ENCODE peak calls at places on chromosomes 12 and 14, in four cellular contexts. I is H1, L is HepG2, R is K562. H is an unnamed sample.

GRCh38 chr12:116700066-116700465 is 37.8 kb downstream of the SPRING1 start:
- DNase-seq in L (no peak), I (no peak), R (no peak), H (no peak)

GRCh38 chr12:66500841-66501240 is 178.0 kb downstream of the GRIP1 start:
- DNase-seq in I (no peak), L (no peak), R (no peak), H (no peak)

GRCh38 chr14:71625175-71625574 is 307.1 kb upstream of the RGS6 start:
- DNase-seq in R (no peak), I (no peak), L (no peak), H (no peak)

GRCh38 chr12:14771651-14772137 is 31.6 kb downstream of the WBP11 start:
- DNase-seq in R (no peak), I (no peak), L (no peak), H (no peak)

GRCh38 chr14:26261368-26262122 is 336.3 kb downstream of the NOVA1 start:
- DNase-seq in R (no peak), L (no peak), I (no peak), H (no peak)

GRCh38 chr12:72543777-72544467 is 271.8 kb downstream of the TRHDE start:
- DNase-seq in I (no peak), R (no peak), L (no peak), H (no peak)

GRCh38 chr14:22131749-22132476 is 457.1 kb downstream of the DAD1 start:
- DNase-seq in L (peak; percentile 32), R (peak; percentile 31), I (peak; percentile 78), H (no peak)

GRCh38 chr12:47276253-47277070 is 196.7 kb upstream of the AMIGO2 start:
- DNase-seq in I (no peak), L (peak; percentile 29), R (peak; percentile 73), H (no peak)

GRCh38 chr12:120500577-120500976 is 4.7 kb downstream of the DYNLL1 start:
- DNase-seq in L (no peak), R (no peak), I (no peak), H (no peak)

GRCh38 chr14:66141733-66142132 is 344.4 kb upstream of the CCDC196 start:
- DNase-seq in L (no peak), R (no peak), I (no peak), H (no peak)

GRCh38 chr12:12973019-12973418 is 21.0 kb upstream of the GPRC5D start:
- DNase-seq in R (no peak), L (no peak), I (no peak), H (no peak)

GRCh38 chr12:12976366-12976765 is 23.7 kb downstream of the HEBP1 start:
- DNase-seq in R (no peak), I (no peak), L (no peak), H (no peak)

GRCh38 chr12:12977231-12977630 is 22.8 kb downstream of the HEBP1 start:
- DNase-seq in R (no peak), I (no peak), L (no peak), H (no peak)

GRCh38 chr12:12974211-12974610 is 22.2 kb upstream of the GPRC5D start:
- DNase-seq in I (no peak), L (no peak), R (no peak), H (no peak)

DNA sequence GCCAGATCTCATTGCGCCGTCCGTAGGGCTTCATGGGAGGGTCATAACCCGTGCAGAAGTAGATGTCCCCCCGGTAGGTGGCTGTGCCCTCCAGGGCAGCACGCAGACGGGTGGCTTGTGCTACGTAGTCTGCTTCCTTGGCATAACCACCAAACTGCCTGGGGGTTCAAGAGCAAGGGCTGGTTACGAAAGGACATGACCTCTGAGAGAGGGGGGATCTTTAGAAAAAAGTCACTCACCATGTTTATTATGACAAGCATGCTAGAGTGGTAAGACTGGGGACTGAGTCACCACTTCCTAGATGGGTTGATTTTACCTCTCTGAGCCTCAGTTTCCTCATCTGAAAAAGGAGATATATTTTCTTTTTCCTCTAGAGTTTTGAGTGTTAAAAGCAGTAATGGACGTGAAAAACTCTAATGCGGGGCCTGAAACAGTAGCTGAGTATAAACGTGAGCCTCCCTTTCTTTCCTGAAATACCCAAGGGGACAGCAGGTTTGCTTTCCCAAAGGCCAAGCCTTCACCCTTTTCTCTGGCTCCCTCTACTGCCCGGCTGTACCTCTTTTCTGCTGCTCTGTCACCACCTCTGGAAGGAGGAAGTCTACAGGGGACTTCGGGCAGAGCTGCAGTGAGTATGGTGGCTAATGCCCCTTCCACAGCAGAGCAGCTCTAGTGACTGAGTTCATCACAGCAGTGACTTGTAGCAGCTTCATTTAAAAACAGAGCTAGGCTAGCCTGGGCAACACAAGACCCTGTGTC is 23.5 kb upstream of the GPRC5D start:
- DNase-seq in R (peak; percentile 45), I (no peak), L (peak; percentile 41), H (peak; percentile 29)
- TF ChIP-seq FOSL1 in R (no peak), I (no peak), L (no peak), H (no peak)

GRCh38 chr12:107459649-107460048 is 225.9 kb upstream of the PWP1 start:
- DNase-seq in L (no peak), R (no peak), I (no peak), H (no peak)
- H3K79me2 ChIP-seq in L (no peaks in the 10 kb centered on the region), R (no peaks in the 10 kb centered on the region), I (no peaks in the 10 kb centered on the region), H (no peaks in the 10 kb centered on the region)

DNA sequence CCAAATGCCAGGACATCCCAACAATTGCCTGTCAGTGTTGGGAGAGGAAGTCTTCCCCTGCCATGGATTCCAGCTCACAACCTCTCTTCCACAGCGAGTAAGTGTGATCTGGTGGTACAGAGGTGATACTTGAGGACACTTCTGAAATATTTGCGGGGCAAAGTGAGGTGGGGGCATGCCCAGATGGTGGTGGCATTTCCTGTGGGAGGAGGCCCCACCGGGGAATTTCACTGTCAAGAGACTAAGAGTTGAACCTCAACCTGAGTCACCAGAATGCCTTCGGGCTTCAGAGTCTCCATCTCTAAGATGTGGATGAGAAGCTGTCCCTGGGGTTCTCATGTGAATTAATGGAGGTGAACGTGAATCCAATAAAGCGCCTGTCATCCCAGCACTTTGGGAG is 122.2 kb upstream of the RFLNA start:
- DNase-seq in I (no peak), R (no peak), L (no peak), H (no peak)
- TF ChIP-seq FOSL1 in I (no peak), R (no peak), L (no peak), H (no peak)

GRCh38 chr12:124451637-124452243 is 115.7 kb downstream of the NCOR2 start:
- DNase-seq in R (no peak), I (no peak), L (no peak), H (no peak)
- H3K79me2 ChIP-seq in R (no peaks in the 10 kb centered on the region), I (peaks cover 3% of the 10 kb centered on the region), L (no peaks in the 10 kb centered on the region), H (no peaks in the 10 kb centered on the region)

DNA sequence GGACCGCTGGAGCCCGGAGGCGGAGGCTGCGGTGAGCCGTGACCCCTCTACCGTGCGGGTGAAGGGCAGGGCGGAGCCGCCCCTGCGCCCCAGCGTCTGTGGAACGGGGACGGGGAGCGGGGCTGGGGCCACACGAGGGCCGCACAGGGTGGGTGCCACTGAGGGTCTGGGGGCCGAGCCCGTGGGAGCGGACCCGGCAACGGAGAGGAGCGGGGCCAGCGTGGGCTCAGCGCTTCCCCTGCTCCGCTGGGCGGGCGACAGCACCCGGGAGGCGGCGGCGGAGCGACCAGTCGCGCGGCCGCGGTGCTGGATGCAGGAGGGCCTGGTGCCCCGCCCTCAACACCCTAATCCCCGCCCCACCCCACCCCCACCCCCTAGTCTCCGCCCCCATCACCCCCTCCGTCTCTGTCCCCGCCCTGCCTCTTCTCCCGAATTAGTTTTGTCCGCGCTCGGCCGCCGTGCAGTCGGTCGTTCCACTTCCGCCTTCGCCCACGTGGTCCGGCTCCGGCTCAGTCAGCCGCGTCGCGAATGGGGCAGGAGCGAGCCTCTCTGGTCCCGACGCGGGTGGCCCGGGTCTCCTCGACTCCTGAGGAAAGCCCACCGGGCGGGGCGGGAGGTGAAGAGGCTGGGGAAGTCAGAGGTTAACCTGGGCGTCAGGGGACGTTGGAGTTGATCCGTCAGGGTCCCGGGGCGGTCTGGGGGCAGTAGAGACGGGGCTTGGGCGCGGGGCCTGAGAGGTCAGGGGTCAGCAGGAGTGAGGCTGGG is at the start of gene PUS1:
- DNase-seq in L (peak; percentile 88), R (peak; percentile 96), I (peak; percentile 93), H (peak; percentile 86)
- TF ChIP-seq FOSL1 in L (no peak), R (peak; percentile 1), I (no peak), H (no peak)